ENCODE peak calls at places on chromosomes 16 and 17, in five cellular contexts. Z, N, U, W and R are unnamed samples. For H3K4me1 and H3K9me3, the result is how much of the 10 kb centered on the place peaks cover.

GRCh38 chr17:50967795-50968194 is 101.6 kb upstream of the TOB1 start:
- DNase-seq in Z (no peak), N (peak), U (no peak), W (no peak), R (no peak)

GRCh38 chr16:85651822-85652430 is 36.8 kb downstream of the GINS2 start:
- DNase-seq in Z (no peak), N (no peak), U (peak), W (no peak), R (peak)

GRCh38 chr16:30722443-30722842 is 23.5 kb downstream of the SRCAP start:
- DNase-seq in Z (no peak), N (no peak), U (no peak), W (no peak), R (no peak)

GRCh38 chr16:1918312-1918889 is at the start of gene HS3ST6:
- DNase-seq in Z (peak), N (no peak), U (no peak), W (no peak), R (no peak)

GRCh38 chr17:74446551-74447500 is 14.9 kb downstream of the GPRC5C start:
- DNase-seq in Z (no peak), N (peak), U (peak), W (peak), R (peak)

GRCh38 chr16:3454093-3454492 is 10.6 kb downstream of the NAA60 start:
- DNase-seq in Z (no peak), N (peak), U (no peak), W (no peak), R (no peak)

GRCh38 chr16:51149721-51150158 is 1.3 kb downstream of the SALL1 start:
- DNase-seq in Z (peak), N (no peak), U (no peak), W (no peak), R (no peak)

GRCh38 chr17:45286286-45286685 is 24.4 kb upstream of the SPATA32 start:
- DNase-seq in Z (no peak), N (no peak), U (no peak), W (no peak), R (no peak)

GRCh38 chr16:80197790-80198201 is 343.0 kb upstream of the DYNLRB2 start:
- DNase-seq in Z (no peak), N (peak), U (no peak), W (no peak), R (no peak)

GRCh38 chr17:78653382-78653781 is 76.2 kb upstream of the DNAH17 start:
- DNase-seq in Z (no peak), N (peak), U (no peak), W (no peak), R (no peak)

GRCh38 chr16:56634715-56635440 is 2.4 kb downstream of the MT1M start:
- DNase-seq in Z (peak), N (no peak), U (no peak), W (no peak), R (no peak)
- H3K4me3 ChIP-seq in Z (peak), N (no peak), U (no peak), W (no peak), R (no peak)

GRCh38 chr16:84599528-84600202 is 18.2 kb downstream of the COTL1 start:
- DNase-seq in Z (peak), N (peak), U (peak), W (no peak), R (peak)
- H3K4me1 ChIP-seq in Z (half or more), N (under half), U (under half), W (under half), R (half or more)

GRCh38 chr17:21146362-21147021 is 19.7 kb downstream of the DHRS7B start:
- DNase-seq in Z (no peak), N (no peak), U (no peak), W (no peak), R (no peak)
- H3K9me3 ChIP-seq in Z (under half), N (under half), U (under half), W (under half), R (under half)

DNA sequence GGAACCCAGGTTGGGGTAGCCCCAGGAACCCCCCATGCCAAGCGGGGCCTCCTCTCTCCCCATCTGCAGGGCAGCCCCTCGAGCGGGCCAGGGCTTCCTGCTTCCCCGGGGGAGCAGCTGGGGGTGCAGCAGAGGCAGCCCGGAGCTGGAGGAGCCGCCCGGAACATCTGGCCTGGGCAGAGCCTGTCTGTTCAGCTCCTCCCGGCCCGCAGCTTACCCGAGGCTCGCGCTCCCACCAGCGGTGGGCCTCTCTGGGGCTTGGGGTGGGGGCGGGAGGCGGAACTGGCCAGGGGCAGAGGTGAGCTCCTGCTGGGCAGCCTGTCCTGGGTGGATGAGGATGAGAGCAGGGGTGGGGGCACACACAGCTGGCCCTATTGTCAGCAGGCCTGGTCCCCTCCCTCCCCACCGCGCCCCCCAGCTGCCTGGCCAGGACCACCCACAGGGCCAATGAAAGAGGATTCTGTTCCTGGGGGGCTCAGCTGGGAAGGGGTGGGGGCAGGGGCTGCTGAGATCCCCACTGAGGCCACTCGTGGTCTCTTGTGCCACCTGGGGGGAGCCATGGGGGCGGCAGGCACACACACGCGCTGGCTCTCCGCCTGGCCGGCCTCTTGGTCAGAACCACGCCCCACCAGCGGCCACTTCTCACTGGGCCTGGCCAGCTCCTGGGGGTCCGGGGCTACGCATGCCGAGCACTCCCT is 34.7 kb downstream of the BAHCC1 start:
- DNase-seq in Z (peak), N (peak), U (no peak), W (no peak), R (no peak)
- H3K4me3 ChIP-seq in Z (no peak), N (no peak), U (peak), W (no peak), R (peak)

GRCh38 chr16:8935989-8936388 is 27.7 kb downstream of the USP7 start:
- DNase-seq in Z (peak), N (no peak), U (no peak), W (no peak), R (no peak)
- H3K4me1 ChIP-seq in Z (under half), N (under half), U (under half), W (under half), R (half or more)

GRCh38 chr16:35651841-35652240 is 2192.4 kb downstream of the TP53TG3F start:
- DNase-seq in Z (no peak), N (no peak), U (no peak), W (no peak), R (no peak)
- H3K9me3 ChIP-seq in Z (half or more), N (under half), U (under half), W (under half), R (under half)

DNA sequence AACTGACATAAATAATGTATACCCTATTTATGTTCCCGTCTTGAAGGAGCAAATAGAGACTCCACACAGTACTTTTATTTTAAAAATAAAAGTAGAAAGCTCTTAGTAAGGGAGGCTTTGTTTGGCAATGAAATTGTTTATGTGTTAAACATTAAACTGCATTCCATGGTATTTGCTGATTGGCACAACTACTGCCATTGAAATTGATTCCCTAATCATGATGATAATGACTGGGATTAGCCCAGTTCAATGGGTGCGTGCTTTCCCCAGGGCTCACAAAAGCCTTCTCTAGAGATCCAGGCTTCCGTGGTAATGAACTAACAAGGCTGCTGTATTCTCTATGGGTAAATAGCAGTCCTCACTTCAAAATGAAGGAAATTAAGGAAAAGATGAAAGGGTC is 67.5 kb downstream of the GPRC5B start:
- DNase-seq in Z (peak), N (no peak), U (no peak), W (no peak), R (no peak)
- H3K4me3 ChIP-seq in Z (no peak), N (no peak), U (no peak), W (no peak), R (no peak)

GRCh38 chr17:36934759-36935630 is 2.3 kb upstream of the LHX1 start:
- DNase-seq in Z (peak), N (no peak), U (no peak), W (no peak), R (no peak)

GRCh38 chr17:36935681-36936454 is 1.4 kb upstream of the LHX1 start:
- DNase-seq in Z (peak), N (no peak), U (no peak), W (no peak), R (no peak)

GRCh38 chr17:36933174-36934143 is 3.8 kb upstream of the LHX1 start:
- DNase-seq in Z (peak), N (no peak), U (no peak), W (no peak), R (no peak)

GRCh38 chr17:36932383-36933173 is 4.7 kb upstream of the LHX1 start:
- DNase-seq in Z (no peak), N (no peak), U (no peak), W (no peak), R (no peak)

GRCh38 chr17:36934144-36934758 is 3.0 kb upstream of the LHX1 start:
- DNase-seq in Z (peak), N (no peak), U (no peak), W (no peak), R (no peak)
- H3K4me1 ChIP-seq in Z (half or more), N (under half), U (under half), W (under half), R (half or more)

DNA sequence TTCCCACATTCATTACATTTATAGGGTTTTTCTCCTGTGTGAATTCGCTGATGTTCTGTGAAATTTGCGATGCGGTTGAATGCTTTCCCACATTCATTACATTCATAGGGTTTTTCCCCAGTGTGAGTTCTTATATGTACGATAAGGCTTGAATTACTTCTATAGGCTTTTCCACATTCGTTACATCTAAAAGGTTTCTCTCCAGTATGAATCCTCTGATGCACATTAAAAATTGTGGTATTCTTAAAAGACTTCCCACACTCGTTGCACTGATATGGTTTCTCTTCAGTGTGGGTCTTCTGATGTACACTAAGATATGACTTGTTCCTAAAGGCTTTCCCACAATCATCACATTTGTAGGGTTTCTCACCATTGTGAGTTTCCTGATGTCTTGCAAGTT is 30.4 kb downstream of the ZNF624 start:
- DNase-seq in Z (no peak), N (no peak), U (no peak), W (no peak), R (no peak)
- H3K9me3 ChIP-seq in Z (under half), N (under half), U (under half), W (half or more), R (half or more)